ENCODE peak calls at places on chromosomes 11 and 22, in five cellular contexts. One of them, this sample, is unnamed.

GRCh38 chr11:69815973-69816372 is 3.2 kb downstream of the FGF3 start:
- DNase-seq in A549: no peak
- DNase-seq in right cardiac atrium: no peak
- DNase-seq in fibroblast of lung: no peak
- DNase-seq in adrenal gland: no peak
- DNase-seq in this sample: no peak

GRCh38 chr22:50136431-50137047 is 34.0 kb upstream of the PANX2 start:
- DNase-seq in fibroblast of lung: no peak
- DNase-seq in A549: no peak
- DNase-seq in adrenal gland: no peak
- DNase-seq in right cardiac atrium: no peak
- DNase-seq in this sample: no peak

GRCh38 chr11:120601566-120601965 is 90.0 kb downstream of the GRIK4 start:
- DNase-seq in right cardiac atrium: no peak
- DNase-seq in adrenal gland: no peak
- DNase-seq in fibroblast of lung: peak; percentile 57
- DNase-seq in A549: no peak
- DNase-seq in this sample: no peak

GRCh38 chr11:120302001-120302805 is 22.9 kb upstream of the TLCD5 start:
- DNase-seq in adrenal gland: no peak
- DNase-seq in right cardiac atrium: no peak
- DNase-seq in A549: no peak
- DNase-seq in fibroblast of lung: no peak
- DNase-seq in this sample: no peak

GRCh38 chr22:44289429-44290171 is 23.2 kb downstream of the SHISAL1 start:
- DNase-seq in adrenal gland: no peak
- DNase-seq in right cardiac atrium: no peak
- DNase-seq in A549: no peak
- DNase-seq in fibroblast of lung: peak; percentile 37
- DNase-seq in this sample: no peak

GRCh38 chr11:120513436-120514315 is 2.1 kb downstream of the GRIK4 start:
- DNase-seq in fibroblast of lung: no peak
- DNase-seq in adrenal gland: no peak
- DNase-seq in A549: no peak
- DNase-seq in right cardiac atrium: no peak
- DNase-seq in this sample: no peak

GRCh38 chr11:12411806-12412727 is 34.7 kb downstream of the PARVA start:
- DNase-seq in right cardiac atrium: peak; percentile 70
- DNase-seq in A549: peak; percentile 84
- DNase-seq in fibroblast of lung: peak; percentile 97
- DNase-seq in adrenal gland: peak; percentile 65
- DNase-seq in this sample: peak; percentile 78

GRCh38 chr11:26493616-26494015 is 78.4 kb downstream of the MUC15 start:
- DNase-seq in A549: no peak
- DNase-seq in fibroblast of lung: no peak
- DNase-seq in adrenal gland: no peak
- DNase-seq in right cardiac atrium: no peak
- DNase-seq in this sample: peak; percentile 73

GRCh38 chr11:44793350-44794090 is 66.8 kb downstream of the TSPAN18 start:
- DNase-seq in right cardiac atrium: peak; percentile 69
- DNase-seq in fibroblast of lung: peak; percentile 27
- DNase-seq in A549: no peak
- DNase-seq in adrenal gland: peak; percentile 39
- DNase-seq in this sample: no peak

GRCh38 chr11:122354029-122354697 is 238.1 kb upstream of the BLID start:
- DNase-seq in A549: no peak
- DNase-seq in fibroblast of lung: peak; percentile 70
- DNase-seq in right cardiac atrium: no peak
- DNase-seq in adrenal gland: no peak
- DNase-seq in this sample: no peak

GRCh38 chr22:31957970-31958594 is 13.7 kb downstream of the YWHAH start:
- DNase-seq in adrenal gland: no peak
- DNase-seq in A549: no peak
- DNase-seq in right cardiac atrium: no peak
- DNase-seq in fibroblast of lung: no peak
- DNase-seq in this sample: no peak

GRCh38 chr11:80297808-80298460 is 857.1 kb upstream of the TENM4 start:
- DNase-seq in right cardiac atrium: no peak
- DNase-seq in fibroblast of lung: peak; percentile 77
- DNase-seq in adrenal gland: no peak
- DNase-seq in A549: no peak
- DNase-seq in this sample: no peak

GRCh38 chr22:46150615-46151423 is 493 bp downstream of the PPARA start:
- DNase-seq in A549: peak; percentile 31
- DNase-seq in fibroblast of lung: no peak
- DNase-seq in right cardiac atrium: peak; percentile 50
- DNase-seq in adrenal gland: peak; percentile 40
- DNase-seq in this sample: no peak

GRCh38 chr11:29256580-29256979 is 760.2 kb downstream of the KCNA4 start:
- DNase-seq in A549: no peak
- DNase-seq in adrenal gland: no peak
- DNase-seq in fibroblast of lung: peak; percentile 58
- DNase-seq in right cardiac atrium: no peak
- DNase-seq in this sample: no peak

GRCh38 chr11:61152816-61153592 is 8.2 kb downstream of the VPS37C start:
- DNase-seq in adrenal gland: no peak
- DNase-seq in right cardiac atrium: no peak
- DNase-seq in A549: no peak
- DNase-seq in fibroblast of lung: peak; percentile 86
- DNase-seq in this sample: no peak

GRCh38 chr11:94740975-94741707 is 27.0 kb upstream of the AMOTL1 start:
- DNase-seq in A549: peak; percentile 84
- DNase-seq in right cardiac atrium: peak; percentile 33
- DNase-seq in fibroblast of lung: peak; percentile 63
- DNase-seq in adrenal gland: peak; percentile 3
- DNase-seq in this sample: peak; percentile 38

GRCh38 chr22:46237453-46238158 is 12.5 kb downstream of the CDPF1 start:
- DNase-seq in adrenal gland: no peak
- DNase-seq in fibroblast of lung: no peak
- DNase-seq in A549: no peak
- DNase-seq in right cardiac atrium: peak; percentile 54
- DNase-seq in this sample: no peak

GRCh38 chr11:76694664-76695063 is 24.1 kb upstream of the LRRC32 start:
- DNase-seq in right cardiac atrium: no peak
- DNase-seq in fibroblast of lung: peak; percentile 76
- DNase-seq in adrenal gland: no peak
- DNase-seq in A549: no peak
- DNase-seq in this sample: no peak

DNA sequence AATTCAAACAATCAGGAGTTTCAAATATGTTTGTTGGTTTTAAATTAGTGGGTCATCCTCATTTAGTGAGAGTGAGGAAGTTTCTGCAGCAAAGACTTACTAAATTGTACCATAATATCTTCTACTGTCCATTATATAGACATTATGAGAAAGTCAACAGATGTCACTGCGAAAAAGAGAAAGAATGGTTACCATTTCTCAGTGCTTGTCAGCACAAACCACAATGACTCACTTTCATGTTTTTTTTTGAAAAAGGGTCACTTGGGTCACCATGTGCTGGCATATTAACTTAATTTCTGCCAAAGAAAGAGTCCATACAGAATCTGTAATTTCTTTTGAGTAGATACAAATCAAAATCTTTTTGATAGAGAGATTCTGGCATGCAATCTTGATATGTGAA is 924.6 kb upstream of the FAT3 start:
- DNase-seq in A549: no peak
- DNase-seq in fibroblast of lung: peak; percentile 31
- DNase-seq in adrenal gland: no peak
- DNase-seq in right cardiac atrium: no peak
- DNase-seq in this sample: no peak
- H3K4me3 ChIP-seq in A549: no peak overlapping the region
- H3K4me3 ChIP-seq in fibroblast of lung: no peak overlapping the region
- H3K4me3 ChIP-seq in adrenal gland: no peak overlapping the region
- H3K4me3 ChIP-seq in right cardiac atrium: no peak overlapping the region
- H3K4me3 ChIP-seq in this sample: no peak overlapping the region

DNA sequence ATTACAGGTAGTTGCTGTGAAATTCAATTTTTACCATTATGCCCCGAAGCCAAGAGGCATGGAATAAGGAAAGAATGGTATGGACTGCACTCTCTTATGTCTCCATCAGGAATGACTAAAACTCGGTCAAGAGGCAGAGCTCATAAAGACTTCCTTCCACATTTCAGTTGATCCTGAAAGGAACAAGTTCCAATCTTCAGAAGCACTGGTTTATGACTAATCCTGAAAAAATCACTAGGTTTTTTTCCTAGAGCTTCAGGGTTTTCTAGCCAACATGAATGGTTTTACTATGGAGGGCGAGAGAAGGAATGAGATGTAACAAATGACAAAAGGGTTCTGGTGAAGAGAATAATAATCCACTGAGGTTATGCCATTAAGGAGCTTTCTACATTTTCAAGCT is 832.2 kb downstream of the NTM start:
- DNase-seq in adrenal gland: no peak
- DNase-seq in fibroblast of lung: peak; percentile 78
- DNase-seq in right cardiac atrium: no peak
- DNase-seq in A549: no peak
- DNase-seq in this sample: no peak
- H3K4me1 ChIP-seq in adrenal gland: no peaks in the 10 kb centered on the region
- H3K4me1 ChIP-seq in fibroblast of lung: no peaks in the 10 kb centered on the region
- H3K4me1 ChIP-seq in right cardiac atrium: no peaks in the 10 kb centered on the region
- H3K4me1 ChIP-seq in A549: no peaks in the 10 kb centered on the region
- H3K4me1 ChIP-seq in this sample: no peaks in the 10 kb centered on the region

DNA sequence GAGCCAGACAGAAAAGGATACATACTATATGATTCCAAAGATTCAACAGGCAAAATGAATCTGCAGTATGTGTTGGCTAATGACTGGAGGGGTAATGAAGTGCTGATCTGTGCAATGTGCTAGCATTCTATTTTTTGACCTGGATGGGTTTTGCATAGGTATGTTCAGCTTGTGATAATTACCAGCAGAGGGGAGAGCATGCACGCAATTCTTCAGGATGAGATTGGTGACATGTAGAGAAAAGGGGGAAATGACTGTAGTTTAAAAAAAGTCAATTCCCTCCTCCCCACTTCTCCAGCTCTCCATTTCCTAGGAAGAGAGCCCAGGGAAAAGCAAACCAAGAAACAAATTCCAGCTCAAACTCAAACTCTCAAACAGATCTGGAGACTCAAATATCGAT is 566 bp upstream of the CCDC81 start:
- DNase-seq in fibroblast of lung: no peak
- DNase-seq in adrenal gland: no peak
- DNase-seq in right cardiac atrium: no peak
- DNase-seq in A549: no peak
- DNase-seq in this sample: no peak
- H3K4me3 ChIP-seq in fibroblast of lung: peak overlapping the region; percentile 24
- H3K4me3 ChIP-seq in adrenal gland: no peak overlapping the region
- H3K4me3 ChIP-seq in right cardiac atrium: peak overlapping the region; percentile 39
- H3K4me3 ChIP-seq in A549: no peak overlapping the region
- H3K4me3 ChIP-seq in this sample: no peak overlapping the region

DNA sequence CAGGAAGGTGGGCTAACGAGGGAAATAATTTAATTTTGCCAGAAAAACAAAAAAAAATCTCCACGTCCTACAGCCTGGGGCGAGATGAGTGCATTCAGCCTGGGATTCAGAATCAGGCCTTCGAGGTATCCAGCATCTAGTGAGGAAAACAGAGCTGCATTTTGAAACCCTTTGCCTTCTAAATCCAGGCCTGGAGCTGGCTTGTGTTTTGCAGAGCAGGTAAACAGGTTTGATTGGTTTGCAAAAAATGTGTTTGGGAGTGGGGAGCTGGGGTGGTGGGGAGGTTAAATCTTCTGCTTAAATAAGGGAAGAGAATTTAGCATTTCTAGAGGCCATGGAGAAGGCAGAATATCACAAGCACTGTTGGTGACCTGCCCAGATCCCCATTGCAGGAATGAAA is 29.7 kb upstream of the RASD2 start:
- DNase-seq in right cardiac atrium: no peak
- DNase-seq in fibroblast of lung: no peak
- DNase-seq in A549: no peak
- DNase-seq in adrenal gland: no peak
- DNase-seq in this sample: no peak
- H3K4me1 ChIP-seq in right cardiac atrium: no peaks in the 10 kb centered on the region
- H3K4me1 ChIP-seq in fibroblast of lung: no peaks in the 10 kb centered on the region
- H3K4me1 ChIP-seq in A549: no peaks in the 10 kb centered on the region
- H3K4me1 ChIP-seq in adrenal gland: no peaks in the 10 kb centered on the region
- H3K4me1 ChIP-seq in this sample: no peaks in the 10 kb centered on the region

DNA sequence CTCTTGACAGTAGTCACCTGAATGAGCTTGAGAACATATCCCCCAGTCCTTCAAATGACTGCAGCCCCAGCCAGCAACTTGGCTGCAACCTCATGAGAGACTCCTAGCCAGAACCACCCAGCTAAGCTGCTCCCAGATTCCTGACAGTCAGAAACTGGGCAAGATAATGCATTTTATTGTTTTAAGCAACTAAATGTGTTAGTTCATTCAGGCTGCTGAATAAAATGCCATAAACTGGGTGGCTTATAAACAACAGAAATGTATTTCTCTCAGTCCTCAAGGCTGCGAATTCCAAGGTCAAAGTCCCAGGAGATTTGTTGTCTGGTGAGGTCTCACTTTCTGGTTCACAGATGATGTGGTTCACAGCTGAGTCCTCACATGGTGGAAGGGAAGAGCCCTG is 5.8 kb upstream of the PAMR1 start:
- DNase-seq in fibroblast of lung: peak; percentile 65
- DNase-seq in adrenal gland: no peak
- DNase-seq in right cardiac atrium: no peak
- DNase-seq in A549: no peak
- DNase-seq in this sample: no peak
- H3K4me3 ChIP-seq in fibroblast of lung: no peak overlapping the region
- H3K4me3 ChIP-seq in adrenal gland: no peak overlapping the region
- H3K4me3 ChIP-seq in right cardiac atrium: no peak overlapping the region
- H3K4me3 ChIP-seq in A549: no peak overlapping the region
- H3K4me3 ChIP-seq in this sample: no peak overlapping the region